ENCODE peak calls at places on chromosomes 4 and X, in nine cellular contexts. P, T, I, H, D, A, N, F and Y are unnamed samples.

GRCh38 chr4:5926601-5927000 is 33.7 kb upstream of the CRMP1 start:
- DNase-seq in P (no peak), T (no peak), I (no peak), H (no peak), D (no peak), A (no peak), N (no peak), F (no peak), Y (no peak)

GRCh38 chr4:16176621-16177020 is 49.6 kb downstream of the TAPT1 start:
- DNase-seq in P (no peak), T (no peak), I (no peak), H (no peak), D (no peak), A (no peak), N (no peak), F (no peak), Y (no peak)

GRCh38 chr4:107666134-107666533 is 53.9 kb downstream of the PAPSS1 start:
- DNase-seq in P (peak), T (no peak), I (peak), H (no peak), D (no peak), A (no peak), N (peak), F (peak), Y (no peak)

GRCh38 chrX:40831750-40832149 is 96.4 kb upstream of the MED14 start:
- DNase-seq in P (no peak), T (no peak), I (no peak), H (no peak), D (no peak), A (no peak), N (no peak), F (no peak), Y (no peak)

GRCh38 chr4:7898385-7898784 is 41.3 kb downstream of the AFAP1 start:
- DNase-seq in P (no peak), T (no peak), I (no peak), H (no peak), D (no peak), A (no peak), N (no peak), F (no peak), Y (no peak)

GRCh38 chrX:103839404-103839803 is 7.3 kb upstream of the RAB9B start:
- DNase-seq in P (no peak), T (no peak), I (peak), H (no peak), D (no peak), A (no peak), N (no peak), F (no peak), Y (no peak)

GRCh38 chr4:74473155-74473811 is 28.3 kb downstream of the AREG start:
- DNase-seq in P (peak), T (no peak), I (peak), H (no peak), D (no peak), A (no peak), N (peak), F (no peak), Y (no peak)

GRCh38 chr4:100087743-100088142 is 102.5 kb downstream of the DDIT4L start:
- DNase-seq in P (no peak), T (no peak), I (no peak), H (no peak), D (no peak), A (no peak), N (no peak), F (no peak), Y (no peak)

GRCh38 chr4:2066571-2067445 is 7.7 kb downstream of the NAT8L start:
- DNase-seq in P (no peak), T (no peak), I (no peak), H (no peak), D (no peak), A (no peak), N (no peak), F (no peak), Y (no peak)

GRCh38 chrX:42697544-42697943 is 80.4 kb downstream of the PPP1R2C start:
- DNase-seq in P (no peak), T (no peak), I (no peak), H (no peak), D (no peak), A (no peak), N (no peak), F (no peak), Y (no peak)

GRCh38 chr4:2441393-2442174 is 22.8 kb downstream of the CFAP99 start:
- DNase-seq in P (peak), T (peak), I (peak), H (peak), D (peak), A (peak), N (peak), F (peak), Y (peak)

GRCh38 chrX:103442536-103442901 is 66.2 kb downstream of the BEX3 start:
- DNase-seq in P (peak), T (no peak), I (peak), H (no peak), D (no peak), A (no peak), N (no peak), F (no peak), Y (no peak)

GRCh38 chr4:153564630-153565525 is 98.7 kb downstream of the TMEM131L start:
- DNase-seq in P (peak), T (no peak), I (peak), H (peak), D (no peak), A (no peak), N (peak), F (no peak), Y (no peak)

GRCh38 chrX:48045410-48046311 is 25.8 kb downstream of the ZNF630 start:
- DNase-seq in P (peak), T (no peak), I (peak), H (no peak), D (no peak), A (no peak), N (no peak), F (no peak), Y (peak)

GRCh38 chr4:145171919-145172318 is 8.5 kb downstream of the OTUD4 start:
- DNase-seq in P (no peak), T (no peak), I (no peak), H (no peak), D (no peak), A (no peak), N (no peak), F (no peak), Y (no peak)

GRCh38 chr4:140308366-140309123 is 64.9 kb upstream of the SCOC start:
- DNase-seq in P (peak), T (no peak), I (peak), H (peak), D (no peak), A (no peak), N (peak), F (no peak), Y (no peak)